ENCODE peak calls at places on chromosome 19, in five cellular contexts. A is HepG2, W is K562, B is A549, N is endothelial cell of umbilical vein. V is an unnamed sample.

GRCh38 chr19:45954132-45954531 is 19.5 kb downstream of the NOVA2 start:
- DNase-seq in W (no peak), N (no peak), B (no peak), A (no peak), V (no peak)

GRCh38 chr19:46860846-46861690 is at the start of gene ARHGAP35:
- DNase-seq in W (peak; percentile 94), B (no peak), A (no peak), N (no peak), V (peak; percentile 68)

GRCh38 chr19:1470864-1471513 is 8.0 kb downstream of the C19orf25 start:
- DNase-seq in A (no peak), B (no peak), N (no peak), W (no peak), V (no peak)

GRCh38 chr19:48596679-48597465 is 9.7 kb upstream of the SPACA4 start:
- DNase-seq in W (no peak), B (no peak), N (no peak), A (no peak), V (peak; percentile 54)

GRCh38 chr19:38676023-38676877 is 28.8 kb downstream of the ACTN4 start:
- DNase-seq in B (no peak), A (no peak), W (peak; percentile 96), N (peak; percentile 47), V (peak; percentile 74)

GRCh38 chr19:55527197-55528029 is 9.5 kb downstream of the SBK2 start:
- DNase-seq in N (no peak), W (no peak), A (no peak), B (no peak), V (no peak)

GRCh38 chr19:29421186-29421525 is 104.6 kb upstream of the VSTM2B start:
- DNase-seq in A (no peak), B (no peak), N (no peak), W (no peak), V (no peak)

GRCh38 chr19:52007436-52007804 is 591 bp downstream of the ZNF615 start:
- DNase-seq in B (peak; percentile 18), N (no peak), W (no peak), A (no peak), V (no peak)

GRCh38 chr19:38839816-38840582 is 8.4 kb upstream of the ECH1 start:
- DNase-seq in B (no peak), A (no peak), N (no peak), W (no peak), V (no peak)

GRCh38 chr19:55348317-55349034 is 6.0 kb downstream of the COX6B2 start:
- DNase-seq in W (no peak), N (no peak), A (no peak), B (no peak), V (no peak)

GRCh38 chr19:5313307-5313706 is 27.3 kb downstream of the PTPRS start:
- DNase-seq in A (peak; percentile 15), B (no peak), N (peak; percentile 11), W (no peak), V (no peak)

GRCh38 chr19:55647732-55648656 is at the start of gene CCDC106:
- DNase-seq in B (peak; percentile 80), A (peak; percentile 55), W (peak; percentile 83), N (peak; percentile 71), V (peak; percentile 65)

GRCh38 chr19:2269244-2270156 is 12.5 kb downstream of the PEAK3 start:
- DNase-seq in A (peak; percentile 91), W (peak; percentile 97), N (peak; percentile 95), B (peak; percentile 94), V (peak; percentile 91)

GRCh38 chr19:47619763-47620162 is 10.8 kb downstream of the BICRA start:
- DNase-seq in A (peak; percentile 58), B (no peak), W (peak; percentile 56), N (no peak), V (no peak)

GRCh38 chr19:47005873-47006272 is 13.8 kb upstream of the NPAS1 start:
- DNase-seq in W (no peak), N (no peak), A (peak; percentile 33), B (peak; percentile 67), V (peak; percentile 73)

GRCh38 chr19:45496349-45496953 is 396 bp downstream of the RTN2 start:
- DNase-seq in A (no peak), N (peak; percentile 29), W (peak; percentile 67), B (no peak), V (peak; percentile 38)

GRCh38 chr19:710767-711166 is 2.0 kb downstream of the PALM start:
- DNase-seq in W (no peak), B (no peak), N (no peak), A (no peak), V (no peak)

GRCh38 chr19:6652214-6653094 is 17.5 kb downstream of the TNFSF14 start:
- DNase-seq in A (no peak), B (no peak), N (no peak), W (peak; percentile 52), V (no peak)

GRCh38 chr19:33559996-33560395 is 38.4 kb upstream of the PEPD start:
- DNase-seq in W (no peak), A (no peak), B (no peak), N (no peak), V (no peak)

GRCh38 chr19:18519962-18520847 is 1.7 kb downstream of the ELL start:
- DNase-seq in A (peak; percentile 95), W (peak; percentile 85), B (peak; percentile 80), N (peak; percentile 85), V (peak; percentile 71)

GRCh38 chr19:48659768-48660167 is 13.0 kb downstream of the NTN5 start:
- DNase-seq in W (no peak), B (peak; percentile 61), N (no peak), A (no peak), V (peak; percentile 60)

GRCh38 chr19:19211499-19212432 is at the start of gene NCAN:
- DNase-seq in N (no peak), W (no peak), B (no peak), A (no peak), V (no peak)

GRCh38 chr19:17510220-17510993 is 1.0 kb upstream of the PGLS start:
- DNase-seq in B (no peak), W (peak; percentile 31), A (no peak), N (peak; percentile 32), V (peak; percentile 46)

GRCh38 chr19:38661996-38662395 is 14.5 kb downstream of the ACTN4 start:
- DNase-seq in W (no peak), A (no peak), B (no peak), N (peak; percentile 26), V (no peak)

GRCh38 chr19:30516111-30516510 is 143.9 kb downstream of the ZNF536 start:
- DNase-seq in N (no peak), B (no peak), A (no peak), W (no peak), V (no peak)
- TF ChIP-seq MYC in N (no peak), B (no peak), A (no peak), W (no peak), V (no peak)

GRCh38 chr19:41441321-41441945 is 1.5 kb upstream of the ERICH4 start:
- DNase-seq in B (no peak), A (no peak), N (no peak), W (no peak), V (no peak)

GRCh38 chr19:41445575-41445974 is 2.6 kb downstream of the ERICH4 start:
- DNase-seq in B (no peak), A (no peak), N (no peak), W (no peak), V (no peak)

GRCh38 chr19:41443813-41444455 is 978 bp downstream of the ERICH4 start:
- DNase-seq in B (no peak), W (no peak), N (no peak), A (no peak), V (no peak)

GRCh38 chr19:41439441-41440222 is at the start of gene DMAC2:
- DNase-seq in N (peak; percentile 98), W (peak; percentile 99), B (peak; percentile 100), A (peak; percentile 98), V (peak; percentile 95)

DNA sequence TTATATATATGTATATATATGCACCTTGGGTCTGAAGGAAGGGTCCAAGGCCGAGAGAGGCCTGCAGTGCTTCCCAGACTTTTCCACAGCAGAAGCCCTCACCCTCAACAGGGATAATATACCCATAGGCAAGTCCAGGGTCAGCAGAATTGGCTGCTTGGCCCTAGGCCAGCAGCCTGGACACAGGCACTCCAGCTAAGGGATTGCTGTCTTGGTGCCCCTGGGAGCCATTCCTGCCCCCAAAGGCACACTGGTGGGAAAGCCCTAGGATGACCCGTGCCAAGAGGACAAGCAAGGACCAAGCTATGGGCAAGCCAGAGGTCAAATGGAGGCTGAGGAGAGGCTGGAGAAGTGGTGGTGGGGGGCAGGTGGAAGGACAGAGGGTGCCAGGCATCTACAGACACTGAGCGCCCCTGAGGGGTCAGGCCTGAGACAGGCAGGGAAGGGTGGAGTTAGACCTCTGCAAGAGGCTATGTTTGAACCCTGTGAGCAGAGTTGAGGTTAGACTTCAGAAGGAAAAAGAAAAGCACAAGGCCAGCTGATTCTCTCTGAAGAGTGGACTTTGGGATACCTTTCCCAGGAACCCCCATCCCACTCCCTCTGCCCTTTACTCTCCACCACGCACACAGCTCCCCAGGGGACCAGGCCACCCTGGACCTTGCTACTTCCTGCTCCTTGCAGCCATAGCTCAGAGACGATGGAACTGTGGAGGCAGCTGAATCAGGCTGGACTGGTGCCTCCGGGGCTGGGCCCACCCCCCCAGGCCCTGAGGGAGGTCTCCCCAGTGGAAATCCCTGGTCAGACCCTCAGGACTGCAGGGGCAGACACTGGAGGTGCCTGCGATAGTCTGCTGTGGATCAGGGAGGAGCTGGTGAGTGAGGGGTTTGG is at the start of gene ERICH4:
- DNase-seq in B (no peak), A (no peak), W (no peak), N (no peak), V (no peak)
- TF ChIP-seq MAX in B (no peak), A (no peak), W (no peak), N (no peak), V (no peak)

GRCh38 chr19:4077800-4078683 is 11.3 kb upstream of the ZBTB7A start:
- DNase-seq in A (no peak), W (peak; percentile 66), B (no peak), N (peak; percentile 25), V (peak; percentile 73)
- TF ChIP-seq POLR2A in A (no peak), W (peak; percentile 49), B (no peak), N (no peak), V (no peak)

GRCh38 chr19:13838071-13838942 is 38.6 kb upstream of the NANOS3 start:
- DNase-seq in N (no peak), B (no peak), W (no peak), A (no peak), V (no peak)

GRCh38 chr19:13840751-13841338 is 36.1 kb upstream of the NANOS3 start:
- DNase-seq in N (no peak), W (no peak), A (no peak), B (no peak), V (no peak)

GRCh38 chr19:13839938-13840750 is 36.8 kb upstream of the NANOS3 start:
- DNase-seq in A (no peak), W (no peak), N (peak; percentile 47), B (peak; percentile 66), V (peak; percentile 68)

GRCh38 chr19:13838943-13839192 is 38.1 kb upstream of the NANOS3 start:
- DNase-seq in N (no peak), A (no peak), W (peak; percentile 92), B (no peak), V (peak; percentile 96)

DNA sequence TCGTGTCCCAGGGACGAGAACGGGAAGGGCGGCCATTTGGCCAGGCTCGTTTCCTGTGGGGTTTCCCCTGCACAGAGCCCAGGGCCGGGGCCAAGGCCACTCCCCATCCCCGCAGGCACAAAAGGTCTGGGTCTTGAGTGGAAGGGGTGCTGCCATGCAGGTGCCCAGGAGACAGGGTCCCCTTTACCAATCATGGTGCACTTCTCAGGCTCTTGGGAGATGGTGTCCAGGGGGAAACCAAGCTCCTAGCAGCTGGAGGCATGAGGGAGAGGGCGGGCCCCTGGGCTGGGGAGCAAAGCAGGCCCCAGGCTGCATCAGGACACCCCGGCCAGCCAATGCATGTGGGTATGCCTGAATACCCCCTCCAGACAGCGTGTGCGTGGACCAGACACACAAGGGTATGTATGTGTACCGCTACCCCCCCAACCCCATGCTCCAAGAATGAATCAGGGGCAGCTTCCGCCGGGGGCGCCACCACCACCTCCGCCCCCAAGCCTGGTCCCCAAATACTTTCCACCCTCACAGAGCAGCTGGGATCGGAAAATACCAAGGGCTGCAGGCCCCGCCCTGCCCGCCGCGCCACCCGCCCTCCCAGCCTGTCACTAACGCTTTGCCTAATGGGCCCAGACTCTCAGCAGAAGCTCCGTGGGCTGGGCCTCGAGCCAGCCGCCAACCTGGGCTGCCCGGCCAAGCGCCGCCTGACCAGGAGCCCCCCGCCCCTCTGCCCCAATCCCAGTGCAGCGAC is 37.6 kb upstream of the NANOS3 start:
- DNase-seq in B (peak; percentile 57), N (peak; percentile 87), W (peak; percentile 89), A (no peak), V (peak; percentile 94)
- TF ChIP-seq MYC in B (no peak), N (no peak), W (no peak), A (no peak), V (peak; percentile 20)

V was measured in NB4.